ENCODE peak calls at places on chromosomes 1 and 21, in nine cellular contexts. K is head of caudate nucleus; B is ELR; D is neural crest cell; I is endothelial cell; F is body of pancreas; Z is OCI-LY7; J is activated naive CD4-positive, alpha-beta T cell; O is glomerular endothelial cell. G is an unnamed sample.

GRCh38 chr1:24020032-24020431 is 39.9 kb upstream of the SRSF10 start:
- DNase-seq in Z (no peak), O (no peak), F (no peak), K (no peak), D (no peak), B (peak; percentile 13), J (no peak), I (no peak), G (peak; percentile 50)

GRCh38 chr1:228944991-228945390 is 209.7 kb downstream of the RHOU start:
- DNase-seq in O (no peak), Z (no peak), F (no peak), D (no peak), K (no peak), J (no peak), B (peak; percentile 12), I (no peak), G (no peak)

GRCh38 chr1:77026640-77027039 is 159.4 kb downstream of the ST6GALNAC5 start:
- DNase-seq in O (no peak), J (no peak), D (no peak), B (no peak), I (no peak), Z (no peak), F (no peak), K (no peak), G (no peak)

GRCh38 chr1:212514056-212514614 is 81.4 kb downstream of the NENF start:
- DNase-seq in J (no peak), F (peak; percentile 54), Z (no peak), K (peak; percentile 9), O (no peak), D (no peak), I (no peak), B (peak; percentile 71), G (peak; percentile 53)

GRCh38 chr1:241998950-241999495 is at the start of gene MAP1LC3C:
- DNase-seq in O (no peak), F (no peak), K (no peak), J (no peak), Z (no peak), B (no peak), I (peak; percentile 22), D (no peak), G (no peak)

GRCh38 chr1:188669715-188670114 is 1807.9 kb downstream of the BRINP3 start:
- DNase-seq in F (no peak), Z (no peak), D (no peak), J (no peak), B (no peak), O (no peak), I (no peak), K (no peak), G (peak; percentile 19)

GRCh38 chr1:113276507-113276906 is 113.8 kb upstream of the MAGI3 start:
- DNase-seq in Z (no peak), K (no peak), O (no peak), F (no peak), B (no peak), I (no peak), D (no peak), J (no peak), G (no peak)

GRCh38 chr1:31944205-31945089 is 6.3 kb upstream of the PTP4A2 start:
- DNase-seq in D (peak; percentile 71), K (peak; percentile 51), Z (peak; percentile 90), I (peak; percentile 86), J (peak; percentile 31), B (peak; percentile 90), F (peak; percentile 52), O (no peak), G (peak; percentile 93)

GRCh38 chr1:95067069-95067468 is 5.7 kb downstream of the ALG14 start:
- DNase-seq in K (no peak), F (no peak), B (no peak), O (no peak), J (no peak), Z (no peak), D (no peak), I (no peak), G (no peak)

GRCh38 chr1:33792651-33793050 is 71.2 kb upstream of the HMGB4 start:
- DNase-seq in J (no peak), F (no peak), K (no peak), I (no peak), O (no peak), B (no peak), Z (no peak), D (no peak), G (no peak)

GRCh38 chr1:226308166-226308722 is 720 bp downstream of the LIN9 start:
- DNase-seq in Z (peak; percentile 68), J (no peak), O (no peak), F (peak; percentile 29), B (no peak), I (no peak), K (peak; percentile 8), D (peak; percentile 32), G (no peak)

GRCh38 chr1:59089343-59089742 is 207.6 kb upstream of the FGGY start:
- DNase-seq in O (no peak), K (no peak), B (no peak), J (no peak), I (no peak), D (no peak), F (no peak), Z (no peak), G (peak; percentile 19)

GRCh38 chr1:87200875-87201638 is 127.6 kb upstream of the LMO4 start:
- DNase-seq in I (no peak), D (no peak), J (no peak), F (no peak), Z (no peak), O (no peak), K (no peak), B (no peak), G (no peak)

GRCh38 chr21:35814858-35815619 is 245.3 kb downstream of the SETD4 start:
- DNase-seq in O (no peak), B (no peak), I (no peak), J (no peak), F (no peak), Z (no peak), D (no peak), K (no peak), G (no peak)

GRCh38 chr1:76144233-76144632 is 69.7 kb downstream of the ST6GALNAC3 start:
- DNase-seq in J (no peak), Z (no peak), O (no peak), F (no peak), D (no peak), I (no peak), K (no peak), B (no peak), G (no peak)

GRCh38 chr1:1344672-1345361 is 4.4 kb downstream of the DVL1 start:
- DNase-seq in D (no peak), O (no peak), F (no peak), J (no peak), B (peak; percentile 97), I (peak; percentile 63), Z (no peak), K (no peak), G (peak; percentile 50)

GRCh38 chr1:101238041-101238515 is 1.3 kb downstream of the S1PR1 start:
- DNase-seq in B (peak; percentile 58), Z (peak; percentile 73), I (no peak), O (no peak), K (no peak), D (no peak), F (no peak), J (peak; percentile 5), G (no peak)

GRCh38 chr1:240350910-240351331 is 259.2 kb downstream of the FMN2 start:
- DNase-seq in K (no peak), Z (no peak), F (no peak), D (no peak), I (no peak), J (no peak), B (peak; percentile 93), O (no peak), G (no peak)

GRCh38 chr21:31509108-31510017 is 150.1 kb upstream of the SOD1 start:
- DNase-seq in I (peak; percentile 23), Z (peak; percentile 64), K (peak; percentile 73), J (peak; percentile 45), D (peak; percentile 12), F (no peak), B (peak; percentile 44), O (no peak), G (peak; percentile 44)

GRCh38 chr1:197927908-197928665 is 10.9 kb downstream of the LHX9 start:
- DNase-seq in J (no peak), O (no peak), D (no peak), K (no peak), Z (no peak), I (no peak), F (no peak), B (no peak), G (no peak)

GRCh38 chr1:65445837-65446236 is 25.4 kb downstream of the LEPR start:
- DNase-seq in D (no peak), B (no peak), Z (no peak), O (no peak), K (no peak), F (no peak), I (no peak), J (no peak), G (no peak)

GRCh38 chr1:234621657-234622335 is 11.8 kb upstream of the IRF2BP2 start:
- DNase-seq in D (no peak), B (peak; percentile 68), Z (no peak), J (no peak), F (no peak), O (no peak), K (no peak), I (no peak), G (peak; percentile 85)

GRCh38 chr21:26806734-26807372 is 38.4 kb downstream of the ADAMTS1 start:
- DNase-seq in D (no peak), O (no peak), Z (no peak), F (no peak), K (no peak), I (no peak), J (no peak), B (peak; percentile 87), G (no peak)